ENCODE peak calls at places on chromosomes 12 and 14, in nine cellular contexts. One of them, this sample, is unnamed.

GRCh38 chr12:70962226-70962794 is 41.8 kb upstream of the PTPRR start:
- DNase-seq in astrocyte of the cerebellum: no peak
- DNase-seq in HepG2: no peak
- DNase-seq in WTC11: no peak
- DNase-seq in IMR-90: no peak
- DNase-seq in brain microvascular endothelial cell: no peak
- DNase-seq in fibroblast of lung: no peak
- DNase-seq in endothelial cell: no peak
- DNase-seq in cardiac fibroblast: no peak
- DNase-seq in this sample: no peak

GRCh38 chr14:71714225-71714624 is 218.0 kb upstream of the RGS6 start:
- DNase-seq in IMR-90: peak
- DNase-seq in brain microvascular endothelial cell: peak
- DNase-seq in cardiac fibroblast: peak
- DNase-seq in WTC11: no peak
- DNase-seq in astrocyte of the cerebellum: peak
- DNase-seq in fibroblast of lung: peak
- DNase-seq in HepG2: no peak
- DNase-seq in endothelial cell: no peak
- DNase-seq in this sample: no peak

GRCh38 chr14:54175298-54175942 is 218.8 kb upstream of the BMP4 start:
- DNase-seq in HepG2: peak
- DNase-seq in brain microvascular endothelial cell: peak
- DNase-seq in IMR-90: peak
- DNase-seq in astrocyte of the cerebellum: peak
- DNase-seq in endothelial cell: peak
- DNase-seq in fibroblast of lung: peak
- DNase-seq in WTC11: peak
- DNase-seq in cardiac fibroblast: peak
- DNase-seq in this sample: peak

GRCh38 chr12:56151672-56152131 is 685 bp upstream of the MYL6B start:
- DNase-seq in WTC11: peak
- DNase-seq in HepG2: peak
- DNase-seq in fibroblast of lung: peak
- DNase-seq in astrocyte of the cerebellum: no peak
- DNase-seq in brain microvascular endothelial cell: no peak
- DNase-seq in endothelial cell: peak
- DNase-seq in IMR-90: no peak
- DNase-seq in cardiac fibroblast: peak
- DNase-seq in this sample: no peak

GRCh38 chr12:76908303-76909017 is 29.6 kb upstream of the CSRP2 start:
- DNase-seq in fibroblast of lung: no peak
- DNase-seq in endothelial cell: no peak
- DNase-seq in cardiac fibroblast: no peak
- DNase-seq in WTC11: no peak
- DNase-seq in astrocyte of the cerebellum: no peak
- DNase-seq in IMR-90: no peak
- DNase-seq in brain microvascular endothelial cell: no peak
- DNase-seq in HepG2: no peak
- DNase-seq in this sample: no peak

GRCh38 chr14:33085799-33086198 is 147.1 kb downstream of the NPAS3 start:
- DNase-seq in astrocyte of the cerebellum: no peak
- DNase-seq in HepG2: no peak
- DNase-seq in IMR-90: no peak
- DNase-seq in WTC11: no peak
- DNase-seq in cardiac fibroblast: no peak
- DNase-seq in fibroblast of lung: no peak
- DNase-seq in endothelial cell: no peak
- DNase-seq in brain microvascular endothelial cell: no peak
- DNase-seq in this sample: no peak

GRCh38 chr14:21486640-21487087 is 9.7 kb downstream of the TOX4 start:
- DNase-seq in HepG2: no peak
- DNase-seq in endothelial cell: no peak
- DNase-seq in astrocyte of the cerebellum: peak
- DNase-seq in WTC11: no peak
- DNase-seq in IMR-90: peak
- DNase-seq in cardiac fibroblast: peak
- DNase-seq in brain microvascular endothelial cell: peak
- DNase-seq in fibroblast of lung: peak
- DNase-seq in this sample: no peak

GRCh38 chr14:105453847-105454246 is 20.8 kb upstream of the CRIP2 start:
- DNase-seq in HepG2: no peak
- DNase-seq in fibroblast of lung: no peak
- DNase-seq in astrocyte of the cerebellum: no peak
- DNase-seq in cardiac fibroblast: no peak
- DNase-seq in IMR-90: no peak
- DNase-seq in WTC11: no peak
- DNase-seq in brain microvascular endothelial cell: no peak
- DNase-seq in endothelial cell: no peak
- DNase-seq in this sample: no peak

GRCh38 chr12:7114851-7115250 is 5.8 kb upstream of the C1RL start:
- DNase-seq in endothelial cell: no peak
- DNase-seq in WTC11: no peak
- DNase-seq in astrocyte of the cerebellum: no peak
- DNase-seq in brain microvascular endothelial cell: no peak
- DNase-seq in IMR-90: no peak
- DNase-seq in HepG2: no peak
- DNase-seq in fibroblast of lung: no peak
- DNase-seq in cardiac fibroblast: no peak
- DNase-seq in this sample: no peak

GRCh38 chr14:70188292-70188607 is 501 bp downstream of the SLC8A3 start:
- DNase-seq in endothelial cell: no peak
- DNase-seq in WTC11: no peak
- DNase-seq in fibroblast of lung: peak
- DNase-seq in IMR-90: no peak
- DNase-seq in astrocyte of the cerebellum: no peak
- DNase-seq in brain microvascular endothelial cell: no peak
- DNase-seq in cardiac fibroblast: no peak
- DNase-seq in HepG2: no peak
- DNase-seq in this sample: peak

GRCh38 chr14:60655898-60656754 is 6.8 kb upstream of the SIX1 start:
- DNase-seq in HepG2: no peak
- DNase-seq in IMR-90: peak
- DNase-seq in WTC11: peak
- DNase-seq in brain microvascular endothelial cell: no peak
- DNase-seq in endothelial cell: peak
- DNase-seq in fibroblast of lung: peak
- DNase-seq in cardiac fibroblast: no peak
- DNase-seq in astrocyte of the cerebellum: no peak
- DNase-seq in this sample: no peak

GRCh38 chr12:24172031-24172772 is 222.7 kb upstream of the SOX5 start:
- DNase-seq in astrocyte of the cerebellum: no peak
- DNase-seq in brain microvascular endothelial cell: no peak
- DNase-seq in HepG2: no peak
- DNase-seq in IMR-90: no peak
- DNase-seq in cardiac fibroblast: no peak
- DNase-seq in endothelial cell: no peak
- DNase-seq in WTC11: peak
- DNase-seq in fibroblast of lung: no peak
- DNase-seq in this sample: no peak

DNA sequence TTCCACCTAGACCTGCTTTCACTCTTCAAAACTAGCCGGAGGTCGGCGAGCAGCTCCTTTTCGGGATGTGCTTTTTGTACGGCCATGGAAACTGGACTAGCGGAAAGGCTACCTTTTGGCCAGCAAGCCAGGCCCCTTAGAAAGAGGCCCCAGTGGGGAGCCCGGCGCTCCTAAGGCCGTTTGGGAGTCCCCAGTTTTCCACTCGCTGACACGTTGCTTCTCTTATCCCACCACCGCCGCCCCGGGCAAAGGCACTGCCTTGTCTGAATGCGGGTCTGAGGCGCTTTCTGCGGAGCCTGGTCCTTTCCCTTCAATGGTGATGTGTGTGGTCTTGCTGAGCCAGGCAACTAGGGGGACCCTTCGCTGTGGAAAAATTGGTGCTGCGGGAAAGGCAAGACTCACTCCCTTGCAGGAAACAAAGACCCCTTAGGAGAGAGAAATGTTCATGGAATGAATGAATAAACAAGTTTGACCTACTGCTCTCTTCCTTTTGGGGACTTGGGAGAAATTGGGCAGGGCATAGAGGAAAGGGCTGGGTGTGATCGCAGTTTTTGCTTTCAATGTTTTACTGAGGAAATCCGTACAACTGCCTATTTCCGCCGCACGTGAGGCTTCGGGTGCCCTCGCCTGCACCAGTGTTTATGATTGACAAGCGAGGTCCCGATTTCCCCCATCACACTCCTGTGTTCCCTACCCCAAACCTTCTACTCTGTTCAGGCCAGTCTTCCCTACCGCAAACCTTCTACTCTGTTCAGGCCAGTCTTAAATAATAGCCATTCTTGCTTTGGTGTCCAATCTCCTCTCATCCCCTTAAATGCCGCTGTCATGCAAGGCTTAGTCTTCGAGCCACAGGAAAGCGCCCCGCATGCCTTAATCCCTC is 970 bp upstream of the SLC38A2 start:
- DNase-seq in IMR-90: peak
- DNase-seq in brain microvascular endothelial cell: no peak
- DNase-seq in endothelial cell: peak
- DNase-seq in fibroblast of lung: peak
- DNase-seq in astrocyte of the cerebellum: no peak
- DNase-seq in WTC11: peak
- DNase-seq in cardiac fibroblast: peak
- DNase-seq in HepG2: peak
- DNase-seq in this sample: peak
- TF ChIP-seq CTCF in IMR-90: peak
- TF ChIP-seq CTCF in brain microvascular endothelial cell: peak
- TF ChIP-seq CTCF in endothelial cell: no peak
- TF ChIP-seq CTCF in fibroblast of lung: peak
- TF ChIP-seq CTCF in astrocyte of the cerebellum: peak
- TF ChIP-seq CTCF in WTC11: no peak
- TF ChIP-seq CTCF in cardiac fibroblast: peak
- TF ChIP-seq CTCF in HepG2: peak
- TF ChIP-seq CTCF in this sample: no peak

DNA sequence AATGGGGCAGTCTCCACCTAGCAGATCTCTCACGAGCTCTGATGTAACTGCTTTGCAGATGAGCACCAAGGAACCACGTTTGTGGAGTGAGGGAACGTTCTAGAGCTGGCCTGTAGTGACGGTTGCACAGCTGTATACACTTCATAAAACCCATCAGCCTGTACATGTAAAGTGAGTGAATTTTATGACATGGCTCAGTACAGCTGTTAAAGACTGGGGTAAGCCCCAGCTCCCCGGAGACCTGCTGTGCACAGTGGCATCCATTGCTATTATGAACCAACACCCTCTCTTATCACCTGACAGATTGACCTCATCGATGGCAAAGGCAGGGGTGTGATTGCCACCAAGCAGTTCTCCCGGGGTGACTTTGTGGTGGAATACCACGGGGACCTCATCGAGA is 20.6 kb downstream of the KMT5A start:
- DNase-seq in brain microvascular endothelial cell: no peak
- DNase-seq in astrocyte of the cerebellum: no peak
- DNase-seq in WTC11: no peak
- DNase-seq in fibroblast of lung: no peak
- DNase-seq in endothelial cell: no peak
- DNase-seq in IMR-90: no peak
- DNase-seq in HepG2: no peak
- DNase-seq in cardiac fibroblast: no peak
- DNase-seq in this sample: no peak
- TF ChIP-seq CTCF in brain microvascular endothelial cell: no peak
- TF ChIP-seq CTCF in astrocyte of the cerebellum: no peak
- TF ChIP-seq CTCF in WTC11: no peak
- TF ChIP-seq CTCF in fibroblast of lung: no peak
- TF ChIP-seq CTCF in endothelial cell: no peak
- TF ChIP-seq CTCF in IMR-90: no peak
- TF ChIP-seq CTCF in HepG2: no peak
- TF ChIP-seq CTCF in cardiac fibroblast: no peak
- TF ChIP-seq CTCF in this sample: no peak

GRCh38 chr12:68157295-68157871 is 2.2 kb downstream of the IFNG start:
- DNase-seq in cardiac fibroblast: no peak
- DNase-seq in brain microvascular endothelial cell: no peak
- DNase-seq in astrocyte of the cerebellum: no peak
- DNase-seq in IMR-90: no peak
- DNase-seq in HepG2: no peak
- DNase-seq in WTC11: no peak
- DNase-seq in fibroblast of lung: no peak
- DNase-seq in endothelial cell: no peak
- DNase-seq in this sample: no peak
- TF ChIP-seq CTCF in cardiac fibroblast: no peak
- TF ChIP-seq CTCF in brain microvascular endothelial cell: no peak
- TF ChIP-seq CTCF in astrocyte of the cerebellum: no peak
- TF ChIP-seq CTCF in IMR-90: no peak
- TF ChIP-seq CTCF in HepG2: no peak
- TF ChIP-seq CTCF in WTC11: no peak
- TF ChIP-seq CTCF in fibroblast of lung: no peak
- TF ChIP-seq CTCF in endothelial cell: no peak
- TF ChIP-seq CTCF in this sample: no peak

GRCh38 chr12:125091401-125091800 is 26.2 kb downstream of the AACS start:
- DNase-seq in HepG2: no peak
- DNase-seq in cardiac fibroblast: no peak
- DNase-seq in astrocyte of the cerebellum: no peak
- DNase-seq in fibroblast of lung: no peak
- DNase-seq in WTC11: no peak
- DNase-seq in brain microvascular endothelial cell: no peak
- DNase-seq in IMR-90: no peak
- DNase-seq in endothelial cell: no peak
- DNase-seq in this sample: no peak

GRCh38 chr12:125093681-125094025 is 28.4 kb downstream of the AACS start:
- DNase-seq in astrocyte of the cerebellum: no peak
- DNase-seq in WTC11: no peak
- DNase-seq in HepG2: no peak
- DNase-seq in fibroblast of lung: no peak
- DNase-seq in endothelial cell: no peak
- DNase-seq in brain microvascular endothelial cell: no peak
- DNase-seq in IMR-90: no peak
- DNase-seq in cardiac fibroblast: no peak
- DNase-seq in this sample: no peak

GRCh38 chr12:125092108-125092871 is 27.1 kb downstream of the AACS start:
- DNase-seq in WTC11: no peak
- DNase-seq in cardiac fibroblast: no peak
- DNase-seq in endothelial cell: no peak
- DNase-seq in brain microvascular endothelial cell: no peak
- DNase-seq in astrocyte of the cerebellum: no peak
- DNase-seq in IMR-90: no peak
- DNase-seq in fibroblast of lung: no peak
- DNase-seq in HepG2: no peak
- DNase-seq in this sample: no peak

GRCh38 chr12:125090437-125090836 is 25.2 kb downstream of the AACS start:
- DNase-seq in IMR-90: no peak
- DNase-seq in astrocyte of the cerebellum: no peak
- DNase-seq in WTC11: no peak
- DNase-seq in endothelial cell: no peak
- DNase-seq in cardiac fibroblast: no peak
- DNase-seq in fibroblast of lung: no peak
- DNase-seq in HepG2: no peak
- DNase-seq in brain microvascular endothelial cell: no peak
- DNase-seq in this sample: no peak

GRCh38 chr12:125092872-125093680 is 27.8 kb downstream of the AACS start:
- DNase-seq in cardiac fibroblast: peak
- DNase-seq in endothelial cell: no peak
- DNase-seq in IMR-90: peak
- DNase-seq in WTC11: no peak
- DNase-seq in HepG2: peak
- DNase-seq in fibroblast of lung: peak
- DNase-seq in astrocyte of the cerebellum: no peak
- DNase-seq in brain microvascular endothelial cell: peak
- DNase-seq in this sample: no peak
- TF ChIP-seq CTCF in cardiac fibroblast: no peak
- TF ChIP-seq CTCF in endothelial cell: no peak
- TF ChIP-seq CTCF in IMR-90: peak
- TF ChIP-seq CTCF in WTC11: no peak
- TF ChIP-seq CTCF in HepG2: peak
- TF ChIP-seq CTCF in fibroblast of lung: no peak
- TF ChIP-seq CTCF in astrocyte of the cerebellum: no peak
- TF ChIP-seq CTCF in brain microvascular endothelial cell: no peak
- TF ChIP-seq CTCF in this sample: no peak

GRCh38 chr12:13135336-13136178 is 32.1 kb upstream of the GSG1 start:
- DNase-seq in endothelial cell: no peak
- DNase-seq in HepG2: no peak
- DNase-seq in WTC11: peak
- DNase-seq in astrocyte of the cerebellum: peak
- DNase-seq in cardiac fibroblast: peak
- DNase-seq in fibroblast of lung: peak
- DNase-seq in brain microvascular endothelial cell: peak
- DNase-seq in IMR-90: peak
- DNase-seq in this sample: no peak
- TF ChIP-seq CTCF in endothelial cell: no peak
- TF ChIP-seq CTCF in HepG2: no peak
- TF ChIP-seq CTCF in WTC11: no peak
- TF ChIP-seq CTCF in astrocyte of the cerebellum: peak
- TF ChIP-seq CTCF in cardiac fibroblast: no peak
- TF ChIP-seq CTCF in fibroblast of lung: peak
- TF ChIP-seq CTCF in brain microvascular endothelial cell: peak
- TF ChIP-seq CTCF in IMR-90: peak
- TF ChIP-seq CTCF in this sample: no peak